ENCODE peak calls at places on chromosomes 11 and 22, in six cellular contexts. K is activated CD4-positive, alpha-beta T cell treated with anti-CD3 and anti-CD28 coated beads for 4 hours; T is AG08395; N is iris pigment epithelial cell; W is AG04450; Z is NCI-H2081. O is an unnamed sample.

GRCh38 chr11:84022221-84022620 is 736.1 kb upstream of the CCDC90B start:
- DNase-seq in T (no peak), N (no peak), W (no peak), K (no peak), Z (no peak), O (peak; percentile 55)

GRCh38 chr11:15707971-15708370 is 593.2 kb downstream of the INSC start:
- DNase-seq in Z (peak; percentile 70), K (no peak), T (no peak), N (peak; percentile 1), W (no peak), O (peak; percentile 66)

GRCh38 chr22:43279867-43280519 is 63.2 kb downstream of the SCUBE1 start:
- DNase-seq in W (no peak), N (no peak), K (no peak), T (no peak), Z (no peak), O (no peak)

GRCh38 chr11:36305047-36305446 is 9.0 kb downstream of the PRR5L start:
- DNase-seq in W (no peak), N (no peak), Z (no peak), T (no peak), K (no peak), O (no peak)

GRCh38 chr22:39630721-39631120 is 60.2 kb downstream of the CACNA1I start:
- DNase-seq in K (no peak), W (no peak), T (no peak), Z (no peak), N (no peak), O (no peak)

GRCh38 chr11:12359761-12360160 is 17.6 kb upstream of the PARVA start:
- DNase-seq in N (peak; percentile 15), K (no peak), T (no peak), Z (no peak), W (peak; percentile 34), O (no peak)

GRCh38 chr11:123454060-123454651 is 24.1 kb downstream of the GRAMD1B start:
- DNase-seq in K (peak; percentile 57), Z (no peak), N (peak; percentile 27), W (no peak), T (peak; percentile 43), O (peak; percentile 78)

GRCh38 chr11:26841818-26842457 is 120.1 kb upstream of the SLC5A12 start:
- DNase-seq in N (peak; percentile 93), Z (no peak), K (no peak), W (no peak), T (peak; percentile 62), O (peak; percentile 64)